ENCODE peak calls at places on chromosomes 13 and 19, in ten cellular contexts. Z is effector memory CD8-positive, alpha-beta T cell; P is activated T-cell treated with anti-CD3 and anti-CD28 coated beads for 4 hours; N is stimulated activated CD4-positive, alpha-beta T cell treated with anti-CD3 and anti-CD28 coated beads, Interleukin-1b, Interleukin-23, amount 100 ng/mL, for 1 hour; V is foreskin keratinocyte; F is pons; Y is NCI-H1105; Q is M059J; M is SJCRH30; J is amniotic stem cell. A is an unnamed sample.

GRCh38 chr19:46218160-46218559 is 11.4 kb upstream of the IGFL1 start:
- DNase-seq in Z (no peak), P (no peak), N (no peak), V (no peak), F (no peak), Y (no peak), Q (peak), M (peak), J (no peak), A (no peak)

GRCh38 chr19:3852614-3853254 is 16.1 kb downstream of the ZFR2 start:
- DNase-seq in Z (peak), P (peak), N (no peak), V (peak), F (no peak), Y (no peak), Q (peak), M (peak), J (peak), A (peak)

GRCh38 chr13:107867701-107868661 is 347.4 kb downstream of the LIG4 start:
- DNase-seq in Z (no peak), P (no peak), N (no peak), V (no peak), F (peak), Y (peak), Q (no peak), M (peak), J (peak), A (no peak)

GRCh38 chr19:30441011-30441410 is 68.8 kb downstream of the ZNF536 start:
- DNase-seq in Z (no peak), P (no peak), N (no peak), V (no peak), F (no peak), Y (no peak), Q (peak), M (no peak), J (no peak), A (no peak)

GRCh38 chr13:70523622-70524021 is 415.4 kb upstream of the KLHL1 start:
- DNase-seq in Z (no peak), P (no peak), N (no peak), V (no peak), F (no peak), Y (no peak), Q (no peak), M (peak), J (no peak), A (no peak)

GRCh38 chr19:35756373-35757230 is at the start of gene HSPB6:
- DNase-seq in Z (no peak), P (no peak), N (no peak), V (no peak), F (no peak), Y (no peak), Q (peak), M (no peak), J (no peak), A (no peak)

GRCh38 chr19:4103073-4103418 is 20.9 kb downstream of the MAP2K2 start:
- DNase-seq in Z (no peak), P (no peak), N (no peak), V (no peak), F (no peak), Y (no peak), Q (peak), M (no peak), J (no peak), A (no peak)

GRCh38 chr19:12603714-12604113 is 6.9 kb downstream of the ZNF490 start:
- DNase-seq in Z (no peak), P (peak), N (peak), V (no peak), F (no peak), Y (no peak), Q (peak), M (peak), J (no peak), A (no peak)

GRCh38 chr13:31321457-31321856 is 121.7 kb downstream of the B3GLCT start:
- DNase-seq in Z (no peak), P (no peak), N (no peak), V (no peak), F (no peak), Y (no peak), Q (no peak), M (no peak), J (no peak), A (no peak)

GRCh38 chr13:45705936-45706335 is 3.8 kb downstream of the CBY2 start:
- DNase-seq in Z (no peak), P (no peak), N (no peak), V (no peak), F (no peak), Y (no peak), Q (no peak), M (no peak), J (no peak), A (no peak)

GRCh38 chr13:29937836-29938235 is 87.4 kb upstream of the UBL3 start:
- DNase-seq in Z (no peak), P (peak), N (peak), V (no peak), F (no peak), Y (no peak), Q (no peak), M (no peak), J (no peak), A (no peak)

GRCh38 chr19:19342086-19343015 is 21.7 kb downstream of the MAU2 start:
- DNase-seq in Z (no peak), P (no peak), N (no peak), V (no peak), F (no peak), Y (no peak), Q (peak), M (no peak), J (no peak), A (no peak)

GRCh38 chr13:48532146-48532472 is 771 bp downstream of the RCBTB2 start:
- DNase-seq in Z (no peak), P (no peak), N (no peak), V (no peak), F (peak), Y (no peak), Q (peak), M (no peak), J (peak), A (no peak)

GRCh38 chr19:7860166-7860901 is 13.9 kb downstream of the PRR36 start:
- DNase-seq in Z (no peak), P (no peak), N (no peak), V (no peak), F (no peak), Y (no peak), Q (no peak), M (no peak), J (no peak), A (no peak)

GRCh38 chr19:7953576-7953975 is 10.1 kb upstream of the TIMM44 start:
- DNase-seq in Z (no peak), P (no peak), N (no peak), V (no peak), F (no peak), Y (no peak), Q (no peak), M (no peak), J (no peak), A (no peak)

GRCh38 chr19:39187552-39187943 is 9.2 kb upstream of the NCCRP1 start:
- DNase-seq in Z (no peak), P (no peak), N (no peak), V (no peak), F (no peak), Y (no peak), Q (no peak), M (no peak), J (no peak), A (no peak)

GRCh38 chr19:55160128-55160985 is 2.8 kb upstream of the TNNI3 start:
- DNase-seq in Z (peak), P (peak), N (peak), V (peak), F (peak), Y (peak), Q (peak), M (peak), J (peak), A (peak)

GRCh38 chr19:38674388-38675133 is 27.1 kb downstream of the ACTN4 start:
- DNase-seq in Z (no peak), P (no peak), N (no peak), V (peak), F (no peak), Y (no peak), Q (no peak), M (peak), J (no peak), A (no peak)

GRCh38 chr19:45515081-45515624 is 7.9 kb downstream of the VASP start:
- DNase-seq in Z (no peak), P (peak), N (no peak), V (no peak), F (peak), Y (no peak), Q (no peak), M (no peak), J (no peak), A (peak)